ENCODE peak calls at places on chromosomes 1 and 21, in six cellular contexts. One of them, this sample, is unnamed.

GRCh38 chr1:147389532-147390184 is 147.2 kb downstream of the CHD1L start:
- DNase-seq in fibroblast of lung: peak; percentile 65
- DNase-seq in CD8-positive, alpha-beta memory T cell: no peak
- DNase-seq in H1: peak; percentile 62
- DNase-seq in transverse colon: no peak
- DNase-seq in mesendoderm: peak; percentile 76
- DNase-seq in this sample: no peak

GRCh38 chr1:217363319-217363718 is 267.6 kb downstream of the GPATCH2 start:
- DNase-seq in fibroblast of lung: no peak
- DNase-seq in CD8-positive, alpha-beta memory T cell: no peak
- DNase-seq in H1: no peak
- DNase-seq in transverse colon: no peak
- DNase-seq in mesendoderm: no peak
- DNase-seq in this sample: no peak

GRCh38 chr21:45100866-45101265 is 26.5 kb downstream of the ADARB1 start:
- DNase-seq in fibroblast of lung: no peak
- DNase-seq in CD8-positive, alpha-beta memory T cell: no peak
- DNase-seq in H1: no peak
- DNase-seq in transverse colon: no peak
- DNase-seq in mesendoderm: no peak
- DNase-seq in this sample: no peak

GRCh38 chr21:28280611-28281010 is 712.1 kb downstream of the LTN1 start:
- DNase-seq in fibroblast of lung: no peak
- DNase-seq in CD8-positive, alpha-beta memory T cell: no peak
- DNase-seq in H1: no peak
- DNase-seq in transverse colon: no peak
- DNase-seq in mesendoderm: peak; percentile 61
- DNase-seq in this sample: no peak

GRCh38 chr1:19885821-19886220 is 3.6 kb downstream of the OTUD3 start:
- DNase-seq in fibroblast of lung: peak; percentile 30
- DNase-seq in CD8-positive, alpha-beta memory T cell: no peak
- DNase-seq in H1: no peak
- DNase-seq in transverse colon: no peak
- DNase-seq in mesendoderm: no peak
- DNase-seq in this sample: no peak

GRCh38 chr21:36976882-36977651 is 10.6 kb upstream of the HLCS start:
- DNase-seq in fibroblast of lung: peak; percentile 81
- DNase-seq in CD8-positive, alpha-beta memory T cell: peak; percentile 62
- DNase-seq in H1: peak; percentile 58
- DNase-seq in transverse colon: peak; percentile 17
- DNase-seq in mesendoderm: peak; percentile 90
- DNase-seq in this sample: no peak

GRCh38 chr1:150805899-150806298 is 2.2 kb downstream of the CTSK start:
- DNase-seq in fibroblast of lung: no peak
- DNase-seq in CD8-positive, alpha-beta memory T cell: no peak
- DNase-seq in H1: no peak
- DNase-seq in transverse colon: no peak
- DNase-seq in mesendoderm: no peak
- DNase-seq in this sample: no peak

GRCh38 chr1:110477041-110477440 is 26.1 kb downstream of the PROK1 start:
- DNase-seq in fibroblast of lung: peak; percentile 31
- DNase-seq in CD8-positive, alpha-beta memory T cell: no peak
- DNase-seq in H1: no peak
- DNase-seq in transverse colon: no peak
- DNase-seq in mesendoderm: peak; percentile 46
- DNase-seq in this sample: peak; percentile 57

GRCh38 chr1:29167904-29168303 is 13.8 kb downstream of the SRSF4 start:
- DNase-seq in fibroblast of lung: no peak
- DNase-seq in CD8-positive, alpha-beta memory T cell: no peak
- DNase-seq in H1: no peak
- DNase-seq in transverse colon: no peak
- DNase-seq in mesendoderm: no peak
- DNase-seq in this sample: no peak

GRCh38 chr1:166573199-166573598 is 266.1 kb upstream of the POGK start:
- DNase-seq in fibroblast of lung: no peak
- DNase-seq in CD8-positive, alpha-beta memory T cell: no peak
- DNase-seq in H1: no peak
- DNase-seq in transverse colon: no peak
- DNase-seq in mesendoderm: no peak
- DNase-seq in this sample: no peak

GRCh38 chr1:235295902-235296350 is 32.1 kb downstream of the ARID4B start:
- DNase-seq in fibroblast of lung: peak; percentile 45
- DNase-seq in CD8-positive, alpha-beta memory T cell: no peak
- DNase-seq in H1: no peak
- DNase-seq in transverse colon: no peak
- DNase-seq in mesendoderm: no peak
- DNase-seq in this sample: no peak

GRCh38 chr1:202034683-202035462 is 24.5 kb downstream of the ELF3 start:
- DNase-seq in fibroblast of lung: peak; percentile 94
- DNase-seq in CD8-positive, alpha-beta memory T cell: no peak
- DNase-seq in H1: no peak
- DNase-seq in transverse colon: peak; percentile 93
- DNase-seq in mesendoderm: peak; percentile 94
- DNase-seq in this sample: peak; percentile 93

GRCh38 chr1:59903136-59903754 is 23.3 kb downstream of the CYP2J2 start:
- DNase-seq in fibroblast of lung: peak; percentile 12
- DNase-seq in CD8-positive, alpha-beta memory T cell: no peak
- DNase-seq in H1: peak; percentile 52
- DNase-seq in transverse colon: no peak
- DNase-seq in mesendoderm: peak; percentile 57
- DNase-seq in this sample: no peak

GRCh38 chr1:54791880-54792522 is 9.1 kb downstream of the TTC22 start:
- DNase-seq in fibroblast of lung: peak; percentile 49
- DNase-seq in CD8-positive, alpha-beta memory T cell: no peak
- DNase-seq in H1: peak; percentile 94
- DNase-seq in transverse colon: no peak
- DNase-seq in mesendoderm: peak; percentile 76
- DNase-seq in this sample: no peak

GRCh38 chr21:42271065-42271464 is 44.1 kb downstream of the TFF3 start:
- DNase-seq in fibroblast of lung: no peak
- DNase-seq in CD8-positive, alpha-beta memory T cell: no peak
- DNase-seq in H1: no peak
- DNase-seq in transverse colon: no peak
- DNase-seq in mesendoderm: no peak
- DNase-seq in this sample: no peak

GRCh38 chr1:3475839-3476573 is 21.5 kb downstream of the ARHGEF16 start:
- DNase-seq in fibroblast of lung: no peak
- DNase-seq in CD8-positive, alpha-beta memory T cell: no peak
- DNase-seq in H1: no peak
- DNase-seq in transverse colon: no peak
- DNase-seq in mesendoderm: no peak
- DNase-seq in this sample: no peak

GRCh38 chr1:85166343-85166742 is 34.5 kb downstream of the SYDE2 start:
- DNase-seq in fibroblast of lung: peak; percentile 23
- DNase-seq in CD8-positive, alpha-beta memory T cell: no peak
- DNase-seq in H1: no peak
- DNase-seq in transverse colon: no peak
- DNase-seq in mesendoderm: no peak
- DNase-seq in this sample: no peak

GRCh38 chr21:35265170-35265877 is 216.2 kb upstream of the RUNX1 start:
- DNase-seq in fibroblast of lung: peak; percentile 61
- DNase-seq in CD8-positive, alpha-beta memory T cell: no peak
- DNase-seq in H1: no peak
- DNase-seq in transverse colon: no peak
- DNase-seq in mesendoderm: no peak
- DNase-seq in this sample: no peak

GRCh38 chr1:4756184-4756504 is 101.7 kb downstream of the AJAP1 start:
- DNase-seq in fibroblast of lung: no peak
- DNase-seq in CD8-positive, alpha-beta memory T cell: no peak
- DNase-seq in H1: no peak
- DNase-seq in transverse colon: no peak
- DNase-seq in mesendoderm: no peak
- DNase-seq in this sample: no peak

GRCh38 chr1:24020032-24020431 is 39.9 kb upstream of the SRSF10 start:
- DNase-seq in fibroblast of lung: peak; percentile 73
- DNase-seq in CD8-positive, alpha-beta memory T cell: no peak
- DNase-seq in H1: no peak
- DNase-seq in transverse colon: no peak
- DNase-seq in mesendoderm: no peak
- DNase-seq in this sample: peak; percentile 74

GRCh38 chr1:24021403-24022266 is 41.5 kb upstream of the SRSF10 start:
- DNase-seq in fibroblast of lung: no peak
- DNase-seq in CD8-positive, alpha-beta memory T cell: no peak
- DNase-seq in H1: no peak
- DNase-seq in transverse colon: peak; percentile 46
- DNase-seq in mesendoderm: no peak
- DNase-seq in this sample: no peak

GRCh38 chr1:24020470-24020869 is 40.3 kb upstream of the SRSF10 start:
- DNase-seq in fibroblast of lung: no peak
- DNase-seq in CD8-positive, alpha-beta memory T cell: no peak
- DNase-seq in H1: no peak
- DNase-seq in transverse colon: no peak
- DNase-seq in mesendoderm: no peak
- DNase-seq in this sample: no peak

GRCh38 chr1:24015226-24016210 is 35.4 kb upstream of the SRSF10 start:
- DNase-seq in fibroblast of lung: peak; percentile 94
- DNase-seq in CD8-positive, alpha-beta memory T cell: no peak
- DNase-seq in H1: no peak
- DNase-seq in transverse colon: no peak
- DNase-seq in mesendoderm: no peak
- DNase-seq in this sample: no peak

GRCh38 chr1:24018611-24019580 is 38.8 kb upstream of the SRSF10 start:
- DNase-seq in fibroblast of lung: peak; percentile 100
- DNase-seq in CD8-positive, alpha-beta memory T cell: no peak
- DNase-seq in H1: peak; percentile 53
- DNase-seq in transverse colon: peak; percentile 97
- DNase-seq in mesendoderm: peak; percentile 85
- DNase-seq in this sample: peak; percentile 98
- H3K27ac ChIP-seq in fibroblast of lung: peak overlapping the region; percentile 96
- H3K27ac ChIP-seq in CD8-positive, alpha-beta memory T cell: no peak overlapping the region
- H3K27ac ChIP-seq in H1: no peak overlapping the region
- H3K27ac ChIP-seq in transverse colon: peak overlapping the region; percentile 96
- H3K27ac ChIP-seq in mesendoderm: no peak overlapping the region
- H3K27ac ChIP-seq in this sample: peak overlapping the region; percentile 51

GRCh38 chr1:204426035-204426436 is 14.4 kb upstream of the PPP1R15B start:
- DNase-seq in fibroblast of lung: peak; percentile 49
- DNase-seq in CD8-positive, alpha-beta memory T cell: no peak
- DNase-seq in H1: no peak
- DNase-seq in transverse colon: no peak
- DNase-seq in mesendoderm: peak; percentile 58
- DNase-seq in this sample: no peak

GRCh38 chr1:204427302-204427701 is 15.7 kb upstream of the PPP1R15B start:
- DNase-seq in fibroblast of lung: no peak
- DNase-seq in CD8-positive, alpha-beta memory T cell: no peak
- DNase-seq in H1: no peak
- DNase-seq in transverse colon: no peak
- DNase-seq in mesendoderm: no peak
- DNase-seq in this sample: no peak

GRCh38 chr1:204429746-204430145 is 18.1 kb upstream of the PPP1R15B start:
- DNase-seq in fibroblast of lung: no peak
- DNase-seq in CD8-positive, alpha-beta memory T cell: no peak
- DNase-seq in H1: no peak
- DNase-seq in transverse colon: no peak
- DNase-seq in mesendoderm: no peak
- DNase-seq in this sample: no peak

GRCh38 chr1:204424621-204425020 is 13.0 kb upstream of the PPP1R15B start:
- DNase-seq in fibroblast of lung: no peak
- DNase-seq in CD8-positive, alpha-beta memory T cell: no peak
- DNase-seq in H1: no peak
- DNase-seq in transverse colon: no peak
- DNase-seq in mesendoderm: no peak
- DNase-seq in this sample: peak; percentile 74

DNA sequence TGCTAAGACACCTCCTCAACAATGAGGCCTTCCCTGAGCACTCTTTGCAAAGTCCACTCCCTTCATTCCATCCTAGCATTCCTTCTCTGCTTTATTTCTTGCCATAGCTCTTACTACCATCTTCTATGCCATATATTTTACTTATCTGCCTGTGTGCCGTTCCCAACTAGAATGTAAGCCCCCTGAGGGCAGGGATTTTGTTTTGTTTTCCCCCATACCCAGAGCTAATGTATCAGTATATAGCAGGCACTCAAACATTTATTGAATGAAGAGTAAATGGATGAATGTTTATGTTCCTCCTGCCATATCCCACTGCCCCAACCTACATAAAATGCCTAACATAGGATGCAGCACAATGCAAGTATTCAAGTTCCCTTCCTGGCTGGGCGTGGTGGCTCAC is 14.9 kb upstream of the PPP1R15B start:
- DNase-seq in fibroblast of lung: no peak
- DNase-seq in CD8-positive, alpha-beta memory T cell: no peak
- DNase-seq in H1: no peak
- DNase-seq in transverse colon: no peak
- DNase-seq in mesendoderm: no peak
- DNase-seq in this sample: no peak
- H3K27ac ChIP-seq in fibroblast of lung: no peak overlapping the region
- H3K27ac ChIP-seq in CD8-positive, alpha-beta memory T cell: no peak overlapping the region
- H3K27ac ChIP-seq in H1: no peak overlapping the region
- H3K27ac ChIP-seq in transverse colon: no peak overlapping the region
- H3K27ac ChIP-seq in mesendoderm: no peak overlapping the region
- H3K27ac ChIP-seq in this sample: no peak overlapping the region

DNA sequence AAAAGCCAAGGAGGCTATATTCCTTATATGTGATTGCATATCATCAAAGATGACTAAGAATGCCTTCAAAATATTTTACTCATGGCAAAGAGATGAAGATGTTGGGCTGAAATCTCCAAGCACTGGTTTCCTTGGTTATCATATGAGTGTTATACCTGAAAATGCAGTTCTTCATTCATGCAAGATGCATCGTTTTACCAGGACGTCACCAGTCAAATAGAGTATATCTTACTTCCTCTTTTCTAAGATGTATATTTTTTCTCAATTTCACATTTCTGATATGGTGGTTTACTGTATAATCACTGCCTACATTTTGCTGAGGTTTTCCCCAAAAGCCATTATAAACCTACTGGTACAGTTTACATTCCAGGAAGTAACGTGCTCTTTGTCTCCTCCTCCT is 1085.7 kb downstream of the NCAM2 start:
- DNase-seq in fibroblast of lung: no peak
- DNase-seq in CD8-positive, alpha-beta memory T cell: no peak
- DNase-seq in H1: no peak
- DNase-seq in transverse colon: no peak
- DNase-seq in mesendoderm: no peak
- DNase-seq in this sample: no peak
- H3K27ac ChIP-seq in fibroblast of lung: no peak overlapping the region
- H3K27ac ChIP-seq in CD8-positive, alpha-beta memory T cell: no peak overlapping the region
- H3K27ac ChIP-seq in H1: no peak overlapping the region
- H3K27ac ChIP-seq in transverse colon: no peak overlapping the region
- H3K27ac ChIP-seq in mesendoderm: no peak overlapping the region
- H3K27ac ChIP-seq in this sample: no peak overlapping the region

GRCh38 chr1:119815361-119815760 is 4.1 kb upstream of the REG4 start:
- DNase-seq in fibroblast of lung: peak; percentile 5
- DNase-seq in CD8-positive, alpha-beta memory T cell: no peak
- DNase-seq in H1: no peak
- DNase-seq in transverse colon: no peak
- DNase-seq in mesendoderm: no peak
- DNase-seq in this sample: no peak

GRCh38 chr1:119814288-119814687 is 3.0 kb upstream of the REG4 start:
- DNase-seq in fibroblast of lung: no peak
- DNase-seq in CD8-positive, alpha-beta memory T cell: no peak
- DNase-seq in H1: peak; percentile 11
- DNase-seq in transverse colon: no peak
- DNase-seq in mesendoderm: no peak
- DNase-seq in this sample: no peak

GRCh38 chr1:119816407-119816806 is 5.1 kb upstream of the REG4 start:
- DNase-seq in fibroblast of lung: no peak
- DNase-seq in CD8-positive, alpha-beta memory T cell: no peak
- DNase-seq in H1: no peak
- DNase-seq in transverse colon: peak; percentile 42
- DNase-seq in mesendoderm: no peak
- DNase-seq in this sample: no peak

GRCh38 chr1:119822406-119822805 is 11.1 kb upstream of the REG4 start:
- DNase-seq in fibroblast of lung: no peak
- DNase-seq in CD8-positive, alpha-beta memory T cell: no peak
- DNase-seq in H1: peak; percentile 38
- DNase-seq in transverse colon: no peak
- DNase-seq in mesendoderm: no peak
- DNase-seq in this sample: no peak

GRCh38 chr1:119818181-119818580 is 6.9 kb upstream of the REG4 start:
- DNase-seq in fibroblast of lung: no peak
- DNase-seq in CD8-positive, alpha-beta memory T cell: no peak
- DNase-seq in H1: peak; percentile 17
- DNase-seq in transverse colon: no peak
- DNase-seq in mesendoderm: no peak
- DNase-seq in this sample: no peak
- H3K27ac ChIP-seq in fibroblast of lung: no peak overlapping the region
- H3K27ac ChIP-seq in CD8-positive, alpha-beta memory T cell: no peak overlapping the region
- H3K27ac ChIP-seq in H1: no peak overlapping the region
- H3K27ac ChIP-seq in transverse colon: no peak overlapping the region
- H3K27ac ChIP-seq in mesendoderm: no peak overlapping the region
- H3K27ac ChIP-seq in this sample: no peak overlapping the region

This sample was measured in aorta.